ENCODE peak calls at places on chromosome 11, in five cellular contexts. V, X, I, M and P are unnamed samples.

GRCh38 chr11:68120212-68121066 is 749 bp downstream of the CHKA start:
- DNase-seq in V (peak; percentile 83), X (peak; percentile 18), I (peak; percentile 47), M (peak; percentile 67), P (peak; percentile 77)

GRCh38 chr11:1073851-1074243 is 827 bp upstream of the MUC2 start:
- DNase-seq in V (no peak), X (no peak), I (no peak), M (no peak), P (no peak)

GRCh38 chr11:70592641-70593165 is 194.4 kb downstream of the CTTN start:
- DNase-seq in V (no peak), X (no peak), I (no peak), M (no peak), P (no peak)

GRCh38 chr11:126864934-126865333 is 135.6 kb downstream of the KIRREL3 start:
- DNase-seq in V (no peak), X (no peak), I (no peak), M (no peak), P (no peak)

GRCh38 chr11:21771097-21771496 is 421.8 kb upstream of the ANO5 start:
- DNase-seq in V (no peak), X (no peak), I (no peak), M (no peak), P (no peak)

GRCh38 chr11:120239713-120240640 is at the start of gene POU2F3:
- DNase-seq in V (peak; percentile 57), X (no peak), I (no peak), M (no peak), P (no peak)

GRCh38 chr11:95228081-95228859 is 2.7 kb downstream of the SESN3 start:
- DNase-seq in V (no peak), X (peak; percentile 35), I (peak; percentile 29), M (no peak), P (no peak)

GRCh38 chr11:18368236-18368635 is 26.1 kb upstream of the LDHA start:
- DNase-seq in V (no peak), X (no peak), I (no peak), M (no peak), P (no peak)

GRCh38 chr11:93741882-93742226 is 382 bp downstream of the C11orf54 start:
- DNase-seq in V (peak; percentile 41), X (peak; percentile 67), I (peak; percentile 73), M (no peak), P (no peak)

GRCh38 chr11:100932474-100933100 is 197.0 kb downstream of the PGR start:
- DNase-seq in V (peak; percentile 24), X (peak; percentile 62), I (peak; percentile 78), M (peak; percentile 22), P (peak; percentile 75)

GRCh38 chr11:86923993-86924766 is 31.0 kb downstream of the FZD4 start:
- DNase-seq in V (peak; percentile 77), X (no peak), I (no peak), M (no peak), P (no peak)

GRCh38 chr11:1656670-1657069 is 27.1 kb downstream of the KRTAP5-5 start:
- DNase-seq in V (no peak), X (no peak), I (no peak), M (no peak), P (no peak)

GRCh38 chr11:96620464-96621044 is 230.7 kb downstream of the JRKL start:
- DNase-seq in V (no peak), X (peak; percentile 7), I (no peak), M (no peak), P (no peak)

GRCh38 chr11:60780065-60780464 is 5.1 kb upstream of the MS4A10 start:
- DNase-seq in V (no peak), X (no peak), I (no peak), M (no peak), P (no peak)

GRCh38 chr11:134604886-134605285 is 192.8 kb upstream of the B3GAT1 start:
- DNase-seq in V (no peak), X (no peak), I (no peak), M (no peak), P (no peak)

GRCh38 chr11:12845739-12846358 is 163.3 kb upstream of the RASSF10 start:
- DNase-seq in V (peak; percentile 72), X (peak; percentile 80), I (peak; percentile 34), M (peak; percentile 59), P (no peak)

GRCh38 chr11:93221539-93221938 is 23.7 kb upstream of the SLC36A4 start:
- DNase-seq in V (no peak), X (no peak), I (no peak), M (no peak), P (no peak)

GRCh38 chr11:60422609-60423008 is 6.8 kb upstream of the MS4A5 start:
- DNase-seq in V (no peak), X (no peak), I (no peak), M (no peak), P (no peak)

GRCh38 chr11:131246589-131247164 is 123.7 kb upstream of the NTM start:
- DNase-seq in V (peak; percentile 81), X (no peak), I (peak; percentile 48), M (peak; percentile 1), P (peak; percentile 62)

GRCh38 chr11:76225122-76225584 is 18.9 kb upstream of the WNT11 start:
- DNase-seq in V (no peak), X (no peak), I (no peak), M (no peak), P (no peak)

GRCh38 chr11:14725150-14725549 is 81.5 kb downstream of the PDE3B start:
- DNase-seq in V (no peak), X (no peak), I (no peak), M (no peak), P (no peak)

GRCh38 chr11:105151936-105152554 is 12.5 kb upstream of the CARD18 start:
- DNase-seq in V (no peak), X (peak; percentile 68), I (peak; percentile 88), M (no peak), P (no peak)

GRCh38 chr11:87454246-87454645 is 416.5 kb downstream of the TMEM135 start:
- DNase-seq in V (no peak), X (no peak), I (peak; percentile 54), M (peak; percentile 91), P (peak; percentile 99)

GRCh38 chr11:6371825-6372224 is 18.4 kb upstream of the SMPD1 start:
- DNase-seq in V (no peak), X (no peak), I (no peak), M (no peak), P (no peak)

GRCh38 chr11:130904380-130904779 is 11.9 kb downstream of the SNX19 start:
- DNase-seq in V (peak; percentile 16), X (peak; percentile 42), I (peak; percentile 45), M (no peak), P (no peak)

GRCh38 chr11:69644071-69644961 is 3.4 kb downstream of the CCND1 start:
- DNase-seq in V (no peak), X (peak; percentile 97), I (peak; percentile 75), M (no peak), P (peak; percentile 50)

GRCh38 chr11:134574425-134574824 is 162.4 kb upstream of the B3GAT1 start:
- DNase-seq in V (no peak), X (no peak), I (no peak), M (no peak), P (no peak)

GRCh38 chr11:111726301-111726713 is 39.9 kb downstream of the PPP2R1B start:
- DNase-seq in V (no peak), X (no peak), I (no peak), M (no peak), P (no peak)
- H3K36me3 ChIP-seq in V (peaks cover 3% of the 10 kb centered on the region), X (peaks cover 12% of the 10 kb centered on the region), I (peaks cover 14% of the 10 kb centered on the region), M (peaks cover 59% of the 10 kb centered on the region), P (peaks cover 64% of the 10 kb centered on the region)

GRCh38 chr11:50174975-50175374 is 142.3 kb downstream of the OR4C45 start:
- DNase-seq in V (no peak), X (no peak), I (no peak), M (no peak), P (no peak)

GRCh38 chr11:50182486-50182885 is 149.8 kb downstream of the OR4C45 start:
- DNase-seq in V (no peak), X (no peak), I (no peak), M (no peak), P (no peak)

GRCh38 chr11:50174189-50174588 is 141.5 kb downstream of the OR4C45 start:
- DNase-seq in V (no peak), X (no peak), I (peak; percentile 55), M (no peak), P (peak; percentile 47)

GRCh38 chr11:50178732-50179131 is 146.1 kb downstream of the OR4C45 start:
- DNase-seq in V (no peak), X (no peak), I (no peak), M (no peak), P (no peak)
- H3K9me3 ChIP-seq in V (peaks cover 16% of the 10 kb centered on the region), X (no peaks in the 10 kb centered on the region), I (no peaks in the 10 kb centered on the region), M (no peaks in the 10 kb centered on the region), P (no peaks in the 10 kb centered on the region)

DNA sequence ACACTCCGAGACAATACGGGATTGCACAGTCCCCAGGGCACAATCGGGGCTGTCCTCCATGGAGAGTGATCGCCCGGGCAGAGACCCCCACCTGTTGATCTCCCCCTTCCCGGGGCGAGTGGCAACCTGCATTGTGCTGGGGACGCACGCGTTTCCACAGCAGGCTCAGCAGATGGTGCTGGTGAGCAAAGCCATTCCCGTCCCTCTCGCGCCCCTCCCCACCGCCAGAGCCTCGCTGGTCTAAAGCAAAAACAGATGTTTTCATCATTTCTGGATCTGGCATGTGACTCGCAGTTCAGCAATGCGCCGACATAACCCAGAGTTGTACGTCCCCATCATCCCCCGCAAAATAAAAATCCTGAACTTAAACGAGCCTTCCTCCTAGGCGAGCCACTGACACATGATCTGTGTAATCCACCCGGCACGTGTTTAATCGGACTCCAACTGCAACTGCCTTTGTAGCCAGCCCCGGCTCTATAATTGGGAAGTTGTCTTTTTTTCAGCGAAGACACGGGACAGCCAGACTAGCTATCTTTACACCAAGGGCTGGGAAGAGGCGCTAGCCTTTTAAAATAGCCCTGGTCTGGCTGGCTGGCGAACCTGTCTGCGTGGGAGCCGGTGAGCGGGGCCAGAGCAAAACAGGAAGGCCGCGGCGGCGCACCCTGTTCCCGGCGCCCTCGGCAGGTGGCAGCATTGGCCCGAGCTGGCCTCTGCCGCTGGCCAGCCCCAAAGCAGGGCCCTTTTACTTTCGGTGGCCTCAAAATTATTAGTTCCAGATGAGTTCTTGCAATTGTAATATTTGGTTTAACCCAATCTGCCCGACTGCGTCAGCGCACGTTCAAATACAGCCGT is 202.9 kb upstream of the SORL1-AS1 start:
- DNase-seq in V (peak; percentile 91), X (peak; percentile 98), I (peak; percentile 89), M (peak; percentile 80), P (peak; percentile 79)
- H3K4me2 ChIP-seq in V (peak overlapping the region; percentile 74), X (peak overlapping the region; percentile 98), I (peak overlapping the region; percentile 94), M (peak overlapping the region; percentile 65), P (peak overlapping the region; percentile 75)

GRCh38 chr11:8699903-8700302 is 17.3 kb downstream of the RPL27A start:
- DNase-seq in V (peak; percentile 15), X (peak; percentile 31), I (peak; percentile 43), M (no peak), P (no peak)

GRCh38 chr11:8698917-8699441 is 16.4 kb downstream of the RPL27A start:
- DNase-seq in V (peak; percentile 35), X (no peak), I (no peak), M (no peak), P (no peak)

GRCh38 chr11:8694137-8694536 is 11.5 kb downstream of the RPL27A start:
- DNase-seq in V (no peak), X (no peak), I (no peak), M (no peak), P (no peak)

GRCh38 chr11:8698379-8698851 is 15.8 kb downstream of the RPL27A start:
- DNase-seq in V (no peak), X (no peak), I (no peak), M (no peak), P (no peak)

DNA sequence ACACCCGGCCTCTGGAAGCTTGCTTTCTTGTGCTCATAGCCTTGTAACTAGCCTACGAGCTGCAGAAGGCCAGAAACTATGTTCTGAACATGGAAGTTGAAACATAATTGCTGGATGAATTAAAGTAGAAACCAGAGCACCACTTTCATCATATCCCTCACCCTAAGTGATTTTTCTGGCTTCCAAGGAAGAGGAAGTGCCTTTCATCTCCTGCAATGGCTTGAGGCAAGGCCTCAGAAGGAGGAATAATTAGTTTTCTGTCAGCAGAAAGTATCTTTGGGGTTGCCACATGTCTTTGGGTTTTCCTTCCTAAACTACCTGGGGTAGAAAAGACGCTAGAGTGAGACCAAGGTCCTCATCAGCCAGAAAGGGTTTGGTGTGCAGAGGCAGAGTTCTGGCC is 14.5 kb downstream of the RPL27A start:
- DNase-seq in V (no peak), X (no peak), I (no peak), M (no peak), P (no peak)
- H3K36me3 ChIP-seq in V (no peaks in the 10 kb centered on the region), X (peaks cover 34% of the 10 kb centered on the region), I (peaks cover 20% of the 10 kb centered on the region), M (peaks cover 54% of the 10 kb centered on the region), P (peaks cover 6% of the 10 kb centered on the region)